ENCODE peak calls at places on chromosomes 4 and X, in seven cellular contexts. Y is astrocyte, G is endothelial cell of umbilical vein, W is fibroblast of lung, I is DND-41, J is PC-9, F is PC-3. T is an unnamed sample.

GRCh38 chrX:43805579-43805978 is 76.7 kb downstream of the MAOB start:
- DNase-seq in Y (peak), G (no peak), W (peak), I (no peak), J (no peak), F (peak), T (no peak)

GRCh38 chr4:5051692-5052423 is 578 bp downstream of the STK32B start:
- DNase-seq in Y (peak), G (peak), W (no peak), I (peak), J (no peak), F (no peak), T (no peak)

GRCh38 chr4:151436093-151436518 is 27.1 kb downstream of the FHIP1A start:
- DNase-seq in Y (peak), G (no peak), W (no peak), I (no peak), J (no peak), F (peak), T (no peak)

GRCh38 chr4:133555671-133556070 is 406.6 kb downstream of the PCDH10 start:
- DNase-seq in Y (peak), G (no peak), W (peak), I (no peak), J (no peak), F (no peak), T (no peak)

GRCh38 chrX:145821898-145822567 is 4.4 kb downstream of the SLITRK2 start:
- DNase-seq in Y (no peak), G (no peak), W (no peak), I (no peak), J (no peak), F (no peak), T (no peak)

GRCh38 chrX:153420851-153421599 is 9.8 kb downstream of the ZFP92 start:
- DNase-seq in Y (no peak), G (no peak), W (no peak), I (no peak), J (no peak), F (no peak), T (no peak)

GRCh38 chr4:74675673-74676279 is 118.5 kb downstream of the BTC start:
- DNase-seq in Y (peak), G (peak), W (peak), I (peak), J (no peak), F (peak), T (peak)

GRCh38 chr4:181202249-181202648 is 1041.0 kb upstream of the TENM3 start:
- DNase-seq in Y (no peak), G (no peak), W (no peak), I (no peak), J (no peak), F (no peak), T (no peak)

GRCh38 chrX:150184487-150184886 is 178.6 kb upstream of the MAMLD1 start:
- DNase-seq in Y (peak), G (peak), W (no peak), I (no peak), J (no peak), F (peak), T (no peak)

GRCh38 chr4:80407246-80407645 is 71.7 kb downstream of the CFAP299 start:
- DNase-seq in Y (peak), G (no peak), W (peak), I (no peak), J (no peak), F (peak), T (no peak)

GRCh38 chr4:121950680-121951569 is 935 bp downstream of the TRPC3 start:
- DNase-seq in Y (no peak), G (peak), W (peak), I (no peak), J (peak), F (no peak), T (no peak)
- TF ChIP-seq EZH2 in Y (no peak), G (no peak), W (no peak), I (no peak), J (no peak), F (no peak), T (peak)

DNA sequence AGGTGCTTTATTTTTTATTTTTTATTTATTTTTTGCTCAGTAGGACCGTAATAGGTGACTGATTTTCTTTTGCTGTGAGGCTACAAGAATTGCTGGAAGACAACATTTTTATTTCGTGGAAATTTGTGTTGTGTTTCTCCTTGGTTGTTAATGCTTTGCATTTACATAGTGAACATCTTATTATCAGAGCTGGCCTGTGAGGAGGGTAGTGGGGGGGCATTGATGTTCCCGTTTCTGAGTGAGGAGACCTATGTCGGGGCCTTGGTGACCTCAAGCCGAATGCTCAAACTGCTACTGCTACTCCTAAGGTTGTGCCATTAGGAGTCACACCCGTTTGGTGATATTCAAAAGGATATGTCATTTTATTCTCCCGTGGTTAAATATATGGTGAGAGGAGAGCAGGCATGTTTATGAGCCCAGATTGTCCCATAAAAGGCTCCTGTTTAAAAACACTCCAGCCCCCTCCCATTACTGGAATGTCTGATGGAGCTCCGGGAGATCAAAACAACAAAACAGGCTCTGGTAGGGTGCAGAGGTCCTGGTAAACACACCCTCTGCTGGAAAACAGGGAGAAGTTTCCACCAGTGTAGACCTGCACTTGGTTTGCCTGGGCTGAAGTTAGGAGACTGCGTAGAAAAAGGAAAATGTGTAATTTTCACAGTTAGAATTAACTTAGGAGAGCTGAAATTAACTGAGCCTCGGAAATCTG is 5.6 kb downstream of the PDGFRA start:
- DNase-seq in Y (no peak), G (no peak), W (no peak), I (no peak), J (no peak), F (no peak), T (no peak)
- TF ChIP-seq CTCF in Y (no peak), G (no peak), W (no peak), I (no peak), J (peak), F (peak), T (no peak)

GRCh38 chr4:163344147-163345050 is 707 bp downstream of the NPY5R start:
- DNase-seq in Y (no peak), G (no peak), W (no peak), I (no peak), J (no peak), F (no peak), T (no peak)
- TF ChIP-seq EZH2 in Y (peak), G (peak), W (peak), I (no peak), J (no peak), F (no peak), T (peak)

GRCh38 chr4:70948665-70949284 is 44.7 kb upstream of the DCK start:
- DNase-seq in Y (no peak), G (no peak), W (no peak), I (no peak), J (no peak), F (peak), T (no peak)
- TF ChIP-seq CTCF in Y (no peak), G (no peak), W (no peak), I (peak), J (no peak), F (peak), T (no peak)

DNA sequence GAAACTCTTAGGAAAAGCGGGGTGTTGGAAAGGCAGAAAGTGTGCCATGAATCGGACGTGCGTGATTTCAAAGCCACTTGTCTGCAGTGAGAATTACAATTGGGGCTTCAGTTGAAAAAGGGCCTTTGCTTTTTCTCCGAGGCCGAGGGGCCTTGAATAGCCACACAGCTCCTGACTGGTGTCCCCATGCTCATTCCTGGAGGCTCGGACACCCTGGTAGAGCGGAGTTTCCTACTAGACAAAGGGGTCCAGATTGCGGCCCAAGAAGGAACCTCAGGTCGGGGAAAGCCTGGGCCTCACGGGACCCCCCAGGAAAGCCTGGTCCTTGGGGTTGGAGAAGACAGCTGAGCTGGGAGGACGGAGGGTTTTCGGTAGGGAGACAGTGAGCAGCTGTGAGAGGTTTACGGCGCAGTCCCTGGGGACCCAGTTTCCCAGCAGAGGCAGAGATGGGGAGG is 3.1 kb upstream of the SHOX start:
- DNase-seq in Y (no peak), G (no peak), W (no peak), I (no peak), J (no peak), F (no peak), T (no peak)
- TF ChIP-seq EZH2 in Y (no peak), G (no peak), W (no peak), I (no peak), J (no peak), F (no peak), T (no peak)

GRCh38 chr4:21512351-21512750 is 436.2 kb downstream of the KCNIP4 start:
- DNase-seq in Y (peak), G (peak), W (peak), I (no peak), J (no peak), F (peak), T (no peak)
- TF ChIP-seq CTCF in Y (peak), G (peak), W (no peak), I (peak), J (peak), F (peak), T (peak)

GRCh38 chr4:84499065-84499982 is at the start of gene NKX6-1:
- DNase-seq in Y (peak), G (peak), W (peak), I (no peak), J (peak), F (peak), T (no peak)
- TF ChIP-seq EZH2 in Y (peak), G (no peak), W (peak), I (no peak), J (no peak), F (no peak), T (peak)

GRCh38 chr4:95358320-95358889 is 190.4 kb downstream of the UNC5C start:
- DNase-seq in Y (no peak), G (no peak), W (no peak), I (no peak), J (no peak), F (no peak), T (no peak)
- TF ChIP-seq CTCF in Y (no peak), G (no peak), W (no peak), I (no peak), J (no peak), F (no peak), T (no peak)

DNA sequence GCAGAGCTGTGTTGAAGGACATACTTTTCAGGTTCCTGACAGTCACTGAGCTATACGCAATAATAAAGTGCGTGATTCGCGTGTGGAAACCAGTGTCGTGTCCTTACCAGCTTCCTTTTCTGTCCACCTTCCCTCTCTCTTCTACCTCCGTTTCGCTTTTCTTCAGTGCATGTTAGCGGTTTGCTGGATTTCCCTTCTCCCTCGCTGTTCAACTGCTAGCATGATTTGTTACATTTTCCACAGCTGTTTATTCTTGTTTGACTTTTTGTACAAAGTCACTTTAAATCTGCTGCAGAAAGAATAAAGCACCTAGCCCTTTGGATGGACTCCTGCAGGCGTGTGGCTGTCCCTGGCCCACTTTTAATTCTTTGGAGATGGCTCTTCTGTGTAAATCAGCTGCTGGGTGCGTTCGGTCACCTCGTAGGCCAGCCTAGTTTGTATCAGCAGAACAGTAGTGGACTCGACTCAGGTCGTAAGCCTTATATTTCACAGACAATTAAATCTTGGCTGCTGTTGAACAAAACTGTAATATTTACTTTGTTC is 8.9 kb upstream of the HAND2 start:
- DNase-seq in Y (no peak), G (no peak), W (no peak), I (no peak), J (no peak), F (no peak), T (no peak)
- TF ChIP-seq EZH2 in Y (no peak), G (no peak), W (peak), I (no peak), J (no peak), F (no peak), T (peak)

DNA sequence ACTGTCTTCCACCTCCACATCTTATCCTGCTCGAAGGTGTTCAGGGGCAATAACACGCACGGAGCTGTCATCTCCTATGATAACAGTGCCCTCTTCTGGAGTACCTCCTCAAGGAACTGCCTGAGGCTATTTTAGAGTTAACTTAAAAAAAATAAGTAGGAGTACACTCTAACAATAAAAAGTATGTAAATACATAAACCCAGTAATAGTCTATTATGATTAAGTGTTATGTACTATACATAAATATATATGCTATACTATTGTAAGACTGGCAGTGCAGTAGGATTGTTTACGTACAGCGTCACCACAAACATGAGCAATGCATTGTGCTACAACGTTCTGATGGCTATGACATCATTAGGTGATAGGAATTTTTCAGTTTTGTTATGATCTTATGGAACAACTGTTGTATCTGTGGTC is 34.5 kb upstream of the TLR2 start:
- DNase-seq in Y (peak), G (peak), W (peak), I (peak), J (peak), F (peak), T (no peak)
- TF ChIP-seq CTCF in Y (no peak), G (peak), W (peak), I (peak), J (no peak), F (peak), T (peak)